ENCODE peak calls at places on chromosomes 1 and 21, in four cellular contexts. C is Peyer's patch, J is spleen, N is ovary. R is an unnamed sample.

GRCh38 chr1:27342391-27342777 is 562 bp downstream of the SYTL1 start:
- DNase-seq in C (peak; percentile 63), J (peak; percentile 82), N (no peak), R (no peak)

GRCh38 chr1:39625462-39626273 is 13.8 kb downstream of the HEYL start:
- DNase-seq in C (peak; percentile 52), J (no peak), N (peak; percentile 89), R (peak; percentile 47)

GRCh38 chr1:53633073-53633704 is 105.8 kb downstream of the GLIS1 start:
- DNase-seq in C (no peak), J (no peak), N (no peak), R (no peak)

GRCh38 chr1:184022651-184023050 is 14.9 kb downstream of the COLGALT2 start:
- DNase-seq in C (no peak), J (no peak), N (peak; percentile 41), R (no peak)

GRCh38 chr1:43648448-43648847 is 1.5 kb upstream of the KDM4A start:
- DNase-seq in C (no peak), J (no peak), N (no peak), R (no peak)

GRCh38 chr1:227392984-227393764 is 74.9 kb upstream of the CDC42BPA start:
- DNase-seq in C (no peak), J (no peak), N (no peak), R (no peak)

GRCh38 chr1:168708698-168709406 is 20.2 kb downstream of the DPT start:
- DNase-seq in C (no peak), J (no peak), N (no peak), R (no peak)

GRCh38 chr1:244197851-244198375 is 146.8 kb downstream of the ZBTB18 start:
- DNase-seq in C (no peak), J (no peak), N (no peak), R (no peak)

GRCh38 chr1:212677136-212677535 is 22.5 kb downstream of the BATF3 start:
- DNase-seq in C (no peak), J (no peak), N (no peak), R (no peak)

GRCh38 chr1:195761102-195761501 is 847.1 kb downstream of the KCNT2 start:
- DNase-seq in C (no peak), J (no peak), N (no peak), R (no peak)

GRCh38 chr1:61960999-61961398 is 218.7 kb downstream of the PATJ start:
- DNase-seq in C (no peak), J (no peak), N (no peak), R (no peak)

GRCh38 chr1:5365751-5366150 is 626.5 kb downstream of the NPHP4 start:
- DNase-seq in C (no peak), J (no peak), N (no peak), R (no peak)

GRCh38 chr1:27542463-27543273 is 52.7 kb upstream of the WASF2 start:
- DNase-seq in C (peak; percentile 90), J (no peak), N (peak; percentile 63), R (no peak)

GRCh38 chr1:222171005-222171404 is 376.9 kb downstream of the HHIPL2 start:
- DNase-seq in C (no peak), J (no peak), N (no peak), R (no peak)

GRCh38 chr1:84738237-84738636 is 48.0 kb upstream of the SSX2IP start:
- DNase-seq in C (no peak), J (no peak), N (no peak), R (no peak)

GRCh38 chr1:3714814-3715213 is 37.4 kb upstream of the CCDC27 start:
- DNase-seq in C (no peak), J (no peak), N (no peak), R (no peak)

GRCh38 chr1:3790952-3791351 is 5.3 kb downstream of the LRRC47 start:
- DNase-seq in C (no peak), J (peak; percentile 64), N (no peak), R (no peak)

GRCh38 chr21:36534656-36535055 is 54.7 kb upstream of the CLDN14 start:
- DNase-seq in C (no peak), J (no peak), N (no peak), R (no peak)

GRCh38 chr1:148166558-148167492 is 14.7 kb upstream of the NBPF11 start:
- DNase-seq in C (no peak), J (no peak), N (no peak), R (no peak)

GRCh38 chr1:226657788-226658537 is 81.1 kb downstream of the ITPKB start:
- DNase-seq in C (no peak), J (peak; percentile 60), N (no peak), R (peak; percentile 85)

GRCh38 chr1:4801192-4801924 is 146.9 kb downstream of the AJAP1 start:
- DNase-seq in C (peak; percentile 60), J (peak; percentile 58), N (peak; percentile 96), R (peak; percentile 84)

GRCh38 chr21:45979651-45980050 is 1.9 kb upstream of the COL6A1 start:
- DNase-seq in C (peak; percentile 45), J (no peak), N (no peak), R (no peak)

GRCh38 chr1:92808353-92808752 is 23.4 kb upstream of the EVI5 start:
- DNase-seq in C (no peak), J (no peak), N (no peak), R (no peak)

GRCh38 chr1:206429421-206429820 is 40.9 kb upstream of the IKBKE start:
- DNase-seq in C (no peak), J (no peak), N (no peak), R (no peak)

GRCh38 chr1:8439015-8439702 is 121.2 kb downstream of the SLC45A1 start:
- DNase-seq in C (peak; percentile 81), J (peak; percentile 93), N (peak; percentile 71), R (peak; percentile 93)

GRCh38 chr1:53074313-53075154 is 12.5 kb downstream of the PODN start:
- DNase-seq in C (peak; percentile 38), J (peak; percentile 48), N (peak; percentile 33), R (peak; percentile 64)

GRCh38 chr1:25932321-25932720 is 26.1 kb upstream of the STMN1 start:
- DNase-seq in C (no peak), J (no peak), N (no peak), R (no peak)

GRCh38 chr1:184163674-184164470 is 112.3 kb downstream of the TSEN15 start:
- DNase-seq in C (no peak), J (no peak), N (no peak), R (no peak)

GRCh38 chr1:219514728-219515127 is 98.2 kb downstream of the ZC3H11B start:
- DNase-seq in C (no peak), J (no peak), N (no peak), R (no peak)

GRCh38 chr1:215076312-215076711 is 6.2 kb upstream of the KCNK2 start:
- DNase-seq in C (no peak), J (no peak), N (no peak), R (no peak)

GRCh38 chr1:76053021-76053420 is 21.5 kb upstream of the ST6GALNAC3 start:
- DNase-seq in C (no peak), J (no peak), N (no peak), R (no peak)

GRCh38 chr21:38467369-38467768 is 30.9 kb downstream of the ERG start:
- DNase-seq in C (no peak), J (no peak), N (no peak), R (no peak)

GRCh38 chr1:54109131-54110105 is 43.4 kb downstream of the CDCP2 start:
- DNase-seq in C (no peak), J (no peak), N (no peak), R (no peak)

GRCh38 chr1:21749109-21749508 is 33.8 kb downstream of the USP48 start:
- DNase-seq in C (no peak), J (no peak), N (no peak), R (no peak)

GRCh38 chr1:21749859-21750468 is 33.0 kb downstream of the USP48 start:
- DNase-seq in C (no peak), J (no peak), N (no peak), R (no peak)

GRCh38 chr1:21752186-21752585 is 30.8 kb downstream of the USP48 start:
- DNase-seq in C (no peak), J (no peak), N (no peak), R (no peak)

GRCh38 chr1:21750841-21751240 is 32.1 kb downstream of the USP48 start:
- DNase-seq in C (no peak), J (no peak), N (no peak), R (no peak)

GRCh38 chr1:21751281-21751680 is 31.7 kb downstream of the USP48 start:
- DNase-seq in C (no peak), J (no peak), N (no peak), R (no peak)
- TF ChIP-seq CTCF in C (no peak), J (no peak), N (no peak), R (no peak)

DNA sequence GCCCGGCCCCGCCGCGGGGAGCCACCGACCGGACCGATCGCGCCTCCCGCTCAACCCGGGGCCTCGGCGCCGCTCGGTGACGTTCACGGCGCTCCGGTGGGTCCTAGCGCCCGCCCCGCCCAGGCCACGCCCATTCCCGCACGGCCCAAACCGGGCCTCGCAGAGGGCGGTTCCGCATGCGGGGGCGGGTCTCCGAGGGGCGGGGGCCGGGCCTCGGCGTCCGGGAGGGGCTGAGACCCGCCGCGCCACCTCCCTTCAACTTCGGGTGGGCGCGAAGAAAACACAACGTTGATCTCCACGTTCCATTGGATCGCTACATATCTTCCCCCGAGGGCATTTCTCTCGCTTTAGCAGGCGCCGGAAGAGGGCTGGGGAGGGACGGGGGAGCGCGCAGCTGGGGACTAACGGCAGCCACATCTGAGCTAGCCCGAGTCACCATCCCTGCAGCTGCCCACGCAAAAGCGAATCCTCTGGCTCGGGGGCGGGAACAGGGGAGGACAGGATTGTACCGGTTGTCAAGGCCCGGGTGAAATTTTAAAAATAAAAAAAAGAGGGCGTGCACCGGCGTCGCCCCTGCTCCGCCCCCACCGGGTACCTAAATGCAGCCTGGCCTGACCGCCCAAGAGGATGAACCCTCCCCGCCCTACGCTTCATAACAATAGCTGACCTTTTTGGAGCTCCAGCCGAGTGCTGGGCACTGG is at the start of gene MAD2L2:
- DNase-seq in C (peak; percentile 94), J (peak; percentile 97), N (peak; percentile 92), R (peak; percentile 73)
- TF ChIP-seq POLR2A in C (no peak), J (no peak), N (peak; percentile 76), R (no peak)

DNA sequence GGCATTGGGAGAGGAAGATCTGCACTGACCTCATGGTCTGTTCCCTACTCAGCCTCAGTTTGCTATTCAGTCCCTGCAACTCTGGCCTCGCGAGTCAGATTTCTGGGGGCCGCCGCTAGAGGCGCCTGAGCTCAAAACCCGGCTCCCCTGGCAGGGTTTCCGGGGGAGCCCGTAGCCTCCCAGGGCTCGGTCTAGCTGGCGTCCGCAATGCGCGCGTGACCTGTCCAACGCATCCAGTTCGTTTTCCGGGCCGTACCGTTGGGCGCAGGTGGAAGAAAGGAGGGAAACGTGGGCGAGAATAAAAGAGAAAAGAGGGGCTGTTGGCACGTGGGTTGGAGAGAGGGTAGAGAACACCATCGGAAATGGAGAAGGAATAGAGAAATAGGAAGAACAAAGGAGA is at the start of gene ADAM30:
- DNase-seq in C (no peak), J (no peak), N (no peak), R (no peak)
- TF ChIP-seq CTCF in C (no peak), J (no peak), N (no peak), R (no peak)

DNA sequence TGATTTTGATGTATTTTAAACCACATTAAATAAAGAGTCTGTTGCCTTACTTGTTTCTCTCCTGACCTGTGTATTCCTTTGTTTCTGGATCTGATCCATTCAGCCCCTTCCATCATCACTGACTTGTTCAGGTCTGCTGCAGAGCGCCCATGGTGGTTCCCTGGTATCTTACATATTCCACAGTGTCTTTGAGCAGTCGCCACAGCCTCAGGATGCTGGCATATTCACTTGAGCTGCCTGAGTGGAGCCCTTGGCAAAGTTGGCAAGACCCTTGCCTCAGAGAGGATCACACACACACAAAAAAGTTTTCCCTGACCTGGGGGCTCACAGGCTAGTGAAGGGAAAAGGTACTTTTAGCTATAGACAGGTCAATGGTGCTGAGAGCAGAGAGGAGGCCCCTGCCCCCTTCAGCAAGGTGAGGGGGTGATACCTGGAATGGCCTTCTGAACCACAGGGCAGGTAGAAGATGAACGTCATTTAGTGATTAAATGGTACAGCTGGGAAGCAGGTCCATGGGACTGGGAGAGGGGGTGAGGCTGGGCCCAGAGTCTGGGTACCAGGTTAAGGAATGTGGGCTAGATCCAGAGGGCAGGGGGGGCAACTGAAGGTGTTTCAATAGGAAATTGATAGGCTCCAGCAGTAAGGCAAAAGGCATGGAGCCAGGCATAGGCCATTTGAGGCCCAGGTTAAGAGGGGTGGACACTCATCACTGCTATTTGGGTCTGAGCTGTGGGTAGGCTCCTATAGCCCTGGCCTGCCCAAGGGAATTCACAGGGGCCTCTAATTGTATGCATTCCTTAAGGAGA is 2.0 kb upstream of the CCDC28B start:
- DNase-seq in C (no peak), J (no peak), N (no peak), R (no peak)
- TF ChIP-seq POLR2A in C (no peak), J (no peak), N (no peak), R (no peak)